ENCODE peak calls at places on chromosomes 1 and 21, in eight cellular contexts. W is ovary, E is uterus, X is HCT116, K is stomach, A is transverse colon, J is body of pancreas, Y is testis. H is an unnamed sample.

GRCh38 chr1:33763406-33763805 is 100.5 kb upstream of the HMGB4 start:
- DNase-seq in W (no peak), E (no peak), X (no peak), K (no peak), A (no peak), J (no peak), Y (no peak), H (no peak)

GRCh38 chr1:70874063-70874462 is 173.6 kb downstream of the PTGER3 start:
- DNase-seq in W (no peak), E (no peak), X (no peak), K (no peak), A (no peak), J (no peak), Y (no peak), H (peak; percentile 29)

GRCh38 chr21:42755031-42755665 is 101.7 kb downstream of the PDE9A start:
- DNase-seq in W (no peak), E (no peak), X (no peak), K (no peak), A (no peak), J (no peak), Y (no peak), H (no peak)

GRCh38 chr1:225987491-225988316 is 11.4 kb downstream of the SDE2 start:
- DNase-seq in W (no peak), E (no peak), X (peak; percentile 44), K (no peak), A (no peak), J (no peak), Y (no peak), H (no peak)

GRCh38 chr1:85607126-85607912 is 26.8 kb downstream of the CCN1 start:
- DNase-seq in W (no peak), E (no peak), X (peak; percentile 93), K (no peak), A (no peak), J (peak; percentile 23), Y (no peak), H (no peak)

GRCh38 chr1:15354580-15354965 is 55.1 kb upstream of the EFHD2 start:
- DNase-seq in W (no peak), E (no peak), X (peak; percentile 23), K (no peak), A (no peak), J (no peak), Y (no peak), H (no peak)

GRCh38 chr1:24374891-24375786 is 38.4 kb downstream of the STPG1 start:
- DNase-seq in W (no peak), E (no peak), X (no peak), K (no peak), A (no peak), J (no peak), Y (no peak), H (no peak)

GRCh38 chr1:38094711-38095336 is 48.2 kb upstream of the POU3F1 start:
- DNase-seq in W (no peak), E (no peak), X (no peak), K (no peak), A (no peak), J (no peak), Y (no peak), H (no peak)

GRCh38 chr1:204947747-204948146 is 77.1 kb downstream of the NFASC start:
- DNase-seq in W (no peak), E (no peak), X (no peak), K (no peak), A (no peak), J (no peak), Y (no peak), H (no peak)

GRCh38 chr21:36928960-36929359 is 37.5 kb downstream of the HLCS start:
- DNase-seq in W (no peak), E (no peak), X (no peak), K (peak; percentile 35), A (no peak), J (no peak), Y (no peak), H (no peak)

GRCh38 chr21:37381883-37382585 is 15.5 kb downstream of the DYRK1A start:
- DNase-seq in W (no peak), E (no peak), X (no peak), K (no peak), A (no peak), J (no peak), Y (no peak), H (no peak)

DNA sequence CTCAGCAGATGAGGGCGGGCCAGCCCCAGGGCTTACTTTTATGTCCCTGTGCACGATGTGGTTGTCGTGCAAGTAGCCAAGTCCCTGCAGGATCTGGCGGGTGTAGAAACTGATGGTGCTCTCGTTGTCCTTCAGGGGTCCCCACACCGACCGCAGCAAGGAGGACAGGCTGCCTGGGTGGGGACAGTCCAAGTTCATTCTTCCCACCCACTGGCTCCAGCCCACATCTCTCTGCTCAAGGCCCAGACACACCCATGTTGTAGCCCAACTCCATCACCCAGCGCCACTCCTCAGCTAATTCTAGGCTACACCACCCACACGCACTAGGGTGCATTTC is 7.0 kb downstream of the MAP3K6 start:
- DNase-seq in W (no peak), E (no peak), X (no peak), K (no peak), A (no peak), J (no peak), Y (no peak), H (no peak)
- H3K4me3 ChIP-seq in W (no peak overlapping the region), E (no peak overlapping the region), X (no peak overlapping the region), K (no peak overlapping the region), A (peak overlapping the region; percentile 32), J (no peak overlapping the region), Y (peak overlapping the region; percentile 53), H (no peak overlapping the region)

DNA sequence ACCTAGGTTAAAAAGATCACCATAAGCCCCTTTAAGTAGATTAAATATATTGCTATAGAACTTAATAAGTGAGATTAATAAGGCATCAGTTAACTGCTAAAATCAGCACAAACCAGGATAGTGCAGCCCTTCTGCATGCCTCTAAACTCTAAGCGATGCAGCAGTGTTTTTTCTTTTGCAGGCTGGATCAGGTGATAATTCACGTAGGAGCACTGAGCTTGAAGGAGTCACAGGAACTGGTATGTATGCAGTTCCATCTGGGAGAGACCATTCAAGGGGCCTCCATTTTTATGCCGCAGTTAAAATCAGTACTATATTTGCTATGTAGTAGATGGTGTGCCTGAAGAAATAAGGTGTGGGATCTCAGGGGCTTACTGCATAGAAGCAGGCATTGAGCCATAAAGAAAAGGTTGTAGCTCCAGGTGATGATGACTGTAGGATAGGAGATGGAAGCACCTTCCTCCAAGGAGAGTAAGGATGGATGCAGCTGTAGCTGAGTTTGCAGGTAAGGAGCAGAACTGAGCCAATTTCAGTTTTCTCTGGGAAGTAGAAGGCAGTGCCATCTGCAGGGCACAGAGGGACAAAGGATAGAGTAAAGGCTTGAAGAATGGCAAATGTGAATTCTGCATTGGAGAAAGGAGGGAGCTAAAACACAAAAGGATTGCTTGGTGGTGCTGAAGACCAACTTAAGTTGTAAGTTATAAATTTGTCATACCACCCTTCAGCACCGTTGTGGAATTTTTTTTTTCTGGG is 22.6 kb downstream of the NPL start:
- DNase-seq in W (no peak), E (no peak), X (no peak), K (no peak), A (no peak), J (no peak), Y (no peak), H (no peak)
- TF ChIP-seq CTCF in W (no peak), E (no peak), X (peak; percentile 25), K (no peak), A (no peak), J (no peak), Y (no peak), H (no peak)

GRCh38 chr1:110347182-110347893 is 8.2 kb downstream of the RBM15 start:
- DNase-seq in W (no peak), E (no peak), X (no peak), K (no peak), A (no peak), J (no peak), Y (no peak), H (no peak)
- TF ChIP-seq POLR2A in W (no peak), E (no peak), X (no peak), K (no peak), A (no peak), J (no peak), Y (no peak), H (no peak)

GRCh38 chr21:29301703-29302102 is 3.0 kb downstream of the BACH1 start:
- DNase-seq in W (no peak), E (no peak), X (no peak), K (no peak), A (no peak), J (no peak), Y (no peak), H (no peak)
- H3K4me3 ChIP-seq in W (no peak overlapping the region), E (no peak overlapping the region), X (no peak overlapping the region), K (no peak overlapping the region), A (peak overlapping the region; percentile 63), J (no peak overlapping the region), Y (no peak overlapping the region), H (no peak overlapping the region)

GRCh38 chr1:112685913-112686312 is 11.5 kb downstream of the MOV10 start:
- DNase-seq in W (no peak), E (no peak), X (no peak), K (no peak), A (no peak), J (no peak), Y (no peak), H (no peak)
- TF ChIP-seq CTCF in W (no peak), E (no peak), X (no peak), K (no peak), A (no peak), J (no peak), Y (no peak), H (no peak)

DNA sequence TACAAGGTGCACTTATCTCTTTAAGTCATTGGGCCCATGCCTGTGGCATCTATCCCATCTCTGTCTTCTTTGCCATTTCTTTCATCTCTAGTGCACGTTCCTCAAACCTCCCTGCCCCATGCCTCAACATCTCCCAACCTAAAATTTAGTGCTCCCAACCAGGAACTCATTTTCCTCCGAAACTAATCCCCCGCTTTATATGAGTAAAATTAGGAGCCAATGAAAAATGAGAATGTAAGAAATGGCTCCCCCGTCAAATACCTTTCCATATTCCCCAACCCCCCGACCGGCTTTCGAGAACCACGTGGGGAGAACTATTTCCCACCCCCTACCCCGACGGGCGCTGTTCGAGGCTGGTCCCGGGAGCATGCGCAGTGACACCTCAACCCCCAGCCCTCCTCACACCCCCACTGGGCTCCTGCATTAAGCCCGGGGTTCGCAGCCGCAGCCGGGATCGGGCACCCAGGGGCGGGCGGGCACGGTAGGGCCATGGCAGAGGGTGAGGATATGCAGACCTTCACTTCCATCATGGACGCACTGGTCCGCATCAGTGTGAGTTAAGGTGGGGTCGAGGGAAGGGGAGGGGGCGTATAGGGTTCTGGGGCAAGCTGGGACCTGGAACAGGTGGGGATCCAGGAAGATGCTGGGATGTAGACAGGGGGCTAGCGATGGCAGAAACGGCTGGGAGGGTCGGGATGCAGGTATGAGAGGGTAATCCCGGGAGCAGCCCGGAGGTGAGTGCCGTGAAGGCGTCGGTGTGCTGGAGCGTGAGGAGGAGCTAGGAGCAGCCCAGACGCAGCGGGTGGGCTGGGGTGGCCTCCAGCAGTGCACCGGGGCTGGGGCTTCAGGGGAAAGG is at the start of gene TRIM46:
- DNase-seq in W (no peak), E (no peak), X (no peak), K (peak; percentile 25), A (peak; percentile 42), J (peak; percentile 11), Y (no peak), H (no peak)
- TF ChIP-seq POLR2A in W (no peak), E (no peak), X (peak; percentile 18), K (no peak), A (no peak), J (no peak), Y (no peak), H (no peak)

H was measured in lower leg skin.